ENCODE peak calls at places on chromosomes 13 and 19, in seven cellular contexts. B is tibial nerve, I is GM12878, O is SK-N-SH, V is A549, S is HepG2, K is transverse colon. G is an unnamed sample.

GRCh38 chr19:12825259-12826131 is 8.9 kb downstream of the RTBDN start:
- DNase-seq in B (no peak), I (no peak), O (peak; percentile 88), V (no peak), S (no peak), K (no peak), G (no peak)

GRCh38 chr19:43546581-43546980 is 13.6 kb downstream of the ZNF575 start:
- DNase-seq in B (no peak), I (no peak), O (no peak), V (no peak), S (no peak), K (no peak), G (no peak)

GRCh38 chr19:355134-355533 is 10.5 kb upstream of the MIER2 start:
- DNase-seq in B (no peak), I (no peak), O (no peak), V (no peak), S (no peak), K (no peak), G (no peak)

GRCh38 chr13:94596575-94596971 is 621 bp upstream of the TGDS start:
- DNase-seq in B (no peak), I (no peak), O (no peak), V (no peak), S (no peak), K (no peak), G (no peak)

GRCh38 chr13:102799544-102800144 is 725 bp downstream of the BIVM start:
- DNase-seq in B (no peak), I (no peak), O (peak; percentile 75), V (peak; percentile 6), S (no peak), K (peak; percentile 26), G (peak; percentile 67)

GRCh38 chr13:84896128-84896527 is 903.1 kb downstream of the SLITRK6 start:
- DNase-seq in B (no peak), I (peak; percentile 1), O (peak; percentile 51), V (no peak), S (peak; percentile 52), K (peak; percentile 11), G (no peak)

GRCh38 chr13:50950808-50951207 is 41.2 kb downstream of the RNASEH2B start:
- DNase-seq in B (no peak), I (no peak), O (no peak), V (no peak), S (no peak), K (no peak), G (no peak)

GRCh38 chr19:51750381-51751124 is 1.1 kb downstream of the FPR1 start:
- DNase-seq in B (no peak), I (no peak), O (no peak), V (no peak), S (no peak), K (no peak), G (no peak)

GRCh38 chr13:47837104-47837880 is 163.8 kb downstream of the SUCLA2 start:
- DNase-seq in B (no peak), I (no peak), O (no peak), V (no peak), S (no peak), K (no peak), G (no peak)

GRCh38 chr13:77523834-77524728 is 11.4 kb upstream of the SCEL start:
- DNase-seq in B (no peak), I (no peak), O (no peak), V (no peak), S (no peak), K (no peak), G (no peak)

GRCh38 chr13:21326155-21327030 is 132.7 kb downstream of the ZDHHC20 start:
- DNase-seq in B (no peak), I (no peak), O (peak; percentile 70), V (no peak), S (no peak), K (peak; percentile 33), G (no peak)

GRCh38 chr13:46324976-46325375 is 62.1 kb downstream of the RUBCNL start:
- DNase-seq in B (no peak), I (no peak), O (no peak), V (no peak), S (no peak), K (no peak), G (no peak)

GRCh38 chr13:106619688-106620555 is 52.0 kb upstream of the ARGLU1 start:
- DNase-seq in B (peak; percentile 23), I (peak; percentile 2), O (peak; percentile 70), V (peak; percentile 15), S (peak; percentile 40), K (peak; percentile 26), G (no peak)

GRCh38 chr19:2434721-2435265 is 7.4 kb upstream of the TIMM13 start:
- DNase-seq in B (no peak), I (no peak), O (no peak), V (no peak), S (no peak), K (no peak), G (no peak)

GRCh38 chr13:45941261-45941660 is 89.7 kb upstream of the SIAH3 start:
- DNase-seq in B (no peak), I (no peak), O (no peak), V (no peak), S (no peak), K (no peak), G (no peak)

GRCh38 chr13:101309014-101309619 is 107.2 kb downstream of the NALCN start:
- DNase-seq in B (no peak), I (no peak), O (no peak), V (no peak), S (no peak), K (no peak), G (no peak)

DNA sequence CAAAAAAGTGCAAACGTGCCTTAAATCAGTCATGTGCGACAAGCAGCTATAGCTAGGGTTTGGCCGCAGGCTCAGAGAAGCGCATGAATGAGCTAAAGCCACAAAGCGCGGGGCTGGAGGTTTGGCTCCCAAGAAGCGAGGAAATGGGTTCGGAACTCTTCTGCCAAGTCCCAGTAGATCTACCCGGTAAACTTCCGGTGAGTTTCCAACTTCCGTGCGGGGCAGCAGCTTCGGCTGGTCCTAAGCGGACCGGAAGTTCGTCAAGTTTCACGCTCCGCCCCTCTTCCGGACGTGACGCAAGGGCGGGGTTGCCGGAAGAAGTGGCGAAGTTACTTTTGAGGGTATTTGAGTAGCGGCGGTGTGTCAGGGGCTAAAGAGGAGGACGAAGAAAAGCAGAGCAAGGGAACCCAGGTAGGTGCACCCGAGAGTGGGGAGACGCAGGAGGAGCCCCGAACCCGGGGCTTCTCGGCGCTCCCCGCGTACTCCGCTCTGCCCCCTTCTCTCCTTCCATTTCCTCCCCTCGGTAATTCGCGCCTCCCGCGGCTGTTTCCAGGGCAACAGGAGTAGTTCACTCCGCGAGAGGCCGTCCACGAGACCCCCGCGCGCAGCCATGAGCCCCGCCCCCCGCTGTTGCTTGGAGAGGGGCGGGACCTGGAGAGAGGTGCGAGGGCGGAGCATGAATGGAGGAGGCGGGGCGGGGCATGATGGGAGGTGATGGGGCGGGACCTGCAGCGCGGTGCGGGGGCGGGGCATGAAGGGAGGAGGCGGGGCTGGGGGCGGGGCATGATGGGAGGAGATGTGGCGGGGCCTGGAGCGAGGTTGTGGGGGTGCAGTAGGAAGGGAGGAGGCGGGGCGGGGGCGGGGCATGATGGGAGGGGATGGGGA is at the start of gene NR1H2:
- DNase-seq in B (peak; percentile 95), I (peak; percentile 90), O (peak; percentile 94), V (peak; percentile 97), S (peak; percentile 92), K (peak; percentile 97), G (peak; percentile 97)
- TF ChIP-seq EP300 in B (peak; percentile 100), I (peak; percentile 9), O (no peak), V (no peak), S (no peak), K (no peak), G (no peak)

GRCh38 chr19:18023596-18024212 is 15.7 kb downstream of the ARRDC2 start:
- DNase-seq in B (peak; percentile 96), I (no peak), O (no peak), V (no peak), S (no peak), K (peak; percentile 78), G (no peak)
- TF ChIP-seq EP300 in B (peak; percentile 99), I (peak; percentile 66), O (no peak), V (no peak), S (no peak), K (peak; percentile 83), G (no peak)

GRCh38 chr13:33543631-33544030 is 258.1 kb upstream of the STARD13 start:
- DNase-seq in B (no peak), I (no peak), O (no peak), V (no peak), S (no peak), K (no peak), G (no peak)

GRCh38 chr13:33544308-33544707 is 258.8 kb upstream of the STARD13 start:
- DNase-seq in B (no peak), I (no peak), O (no peak), V (no peak), S (no peak), K (no peak), G (no peak)

GRCh38 chr13:33541962-33542308 is 256.4 kb upstream of the STARD13 start:
- DNase-seq in B (no peak), I (no peak), O (no peak), V (no peak), S (no peak), K (no peak), G (no peak)

GRCh38 chr13:33543089-33543459 is 257.5 kb upstream of the STARD13 start:
- DNase-seq in B (no peak), I (no peak), O (no peak), V (no peak), S (no peak), K (no peak), G (no peak)

DNA sequence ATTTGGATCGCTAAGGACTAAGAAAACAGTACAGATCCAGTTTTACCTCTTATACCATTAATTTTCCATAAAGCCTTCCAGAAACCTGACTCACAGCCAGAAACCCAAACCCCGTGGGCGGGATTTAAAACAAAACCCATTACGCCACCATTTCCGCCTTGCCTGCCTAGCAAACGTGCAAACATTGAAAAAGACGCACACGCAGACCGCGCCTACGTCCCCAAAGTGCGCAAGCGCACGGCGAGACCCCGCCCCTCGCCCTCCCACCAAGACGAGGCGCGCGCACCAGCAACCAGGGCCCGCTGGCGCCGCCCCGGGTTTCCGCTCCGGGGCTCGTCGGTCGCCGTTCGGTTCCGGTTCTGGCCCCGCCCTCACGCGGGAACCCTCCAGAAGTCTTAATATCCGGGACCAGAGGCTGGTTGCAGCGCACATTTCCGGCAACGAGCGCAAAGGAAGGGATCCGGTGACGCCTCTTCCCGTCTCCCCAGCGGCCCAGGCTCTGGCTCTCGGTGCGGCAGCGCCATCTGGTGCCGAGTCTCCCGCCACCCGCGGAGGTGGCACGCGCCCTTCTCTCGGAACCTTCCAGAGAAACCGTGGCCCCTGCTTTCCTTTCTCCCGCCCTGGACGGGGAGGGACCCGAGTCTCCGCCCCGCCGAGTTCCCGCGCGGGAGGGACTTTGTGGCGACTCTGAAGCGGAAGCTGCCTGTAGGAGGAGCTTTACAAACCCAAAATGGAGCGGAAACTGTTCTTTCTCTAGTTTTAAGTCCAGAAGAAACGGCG is 256.9 kb upstream of the STARD13 start:
- DNase-seq in B (peak; percentile 96), I (peak; percentile 94), O (peak; percentile 93), V (peak; percentile 73), S (peak; percentile 96), K (peak; percentile 99), G (peak; percentile 99)
- TF ChIP-seq EP300 in B (peak; percentile 99), I (no peak), O (peak; percentile 58), V (no peak), S (peak; percentile 77), K (peak; percentile 97), G (peak; percentile 84)

DNA sequence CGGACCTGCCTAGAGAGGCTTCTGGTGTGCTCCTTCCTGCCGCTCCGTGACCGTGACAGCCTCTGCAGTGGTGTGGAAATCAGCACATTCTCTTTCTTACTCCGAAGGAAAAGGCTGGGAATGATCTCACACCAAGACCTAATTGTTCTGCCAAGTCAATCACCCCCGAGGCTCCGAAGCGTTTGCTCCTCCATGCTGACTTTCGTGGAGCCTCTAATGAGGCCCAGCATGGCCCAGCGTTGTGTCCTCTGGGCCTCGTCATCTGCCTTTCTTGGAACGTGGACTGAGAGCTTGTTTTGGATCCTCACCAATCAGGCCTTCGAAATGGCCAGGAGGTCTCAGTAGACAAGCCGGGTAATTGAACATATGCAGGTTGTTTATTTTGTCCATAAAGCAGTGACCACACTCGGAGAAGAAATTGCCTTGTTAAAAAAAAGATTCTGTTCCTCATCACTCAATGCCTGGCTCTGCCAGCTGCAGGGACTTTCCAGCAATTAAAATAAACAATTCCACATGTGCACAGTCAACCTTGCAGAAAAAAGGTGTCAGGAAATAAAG is 107.1 kb downstream of the UBL3 start:
- DNase-seq in B (peak; percentile 64), I (no peak), O (peak; percentile 49), V (no peak), S (no peak), K (peak; percentile 26), G (peak; percentile 83)
- TF ChIP-seq EP300 in B (no peak), I (no peak), O (peak; percentile 52), V (no peak), S (no peak), K (no peak), G (no peak)